ENCODE peak calls at places on chromosome 16, in four cellular contexts. One of them, this sample, is unnamed.
A peak's percentile ranks its signal among the peaks of the same experiment; 100 is the strongest.

GRCh38 chr16:2178321-2179106 is 17.9 kb downstream of the CASKIN1 start:
- DNase-seq in mesenchymal stem cell: no peak
- DNase-seq in WERI-Rb-1: no peak
- DNase-seq in upper lobe of left lung: no peak
- DNase-seq in this sample: no peak

GRCh38 chr16:12345349-12345748 is 368.8 kb downstream of the SNX29 start:
- DNase-seq in WERI-Rb-1: no peak
- DNase-seq in mesenchymal stem cell: no peak
- DNase-seq in upper lobe of left lung: no peak
- DNase-seq in this sample: no peak

GRCh38 chr16:15052747-15053476 is 3.0 kb downstream of the NTAN1 start:
- DNase-seq in WERI-Rb-1: no peak
- DNase-seq in upper lobe of left lung: no peak
- DNase-seq in mesenchymal stem cell: no peak
- DNase-seq in this sample: no peak

GRCh38 chr16:87570938-87571867 is 31.1 kb upstream of the JPH3 start:
- DNase-seq in upper lobe of left lung: peak; percentile 69
- DNase-seq in mesenchymal stem cell: peak; percentile 75
- DNase-seq in WERI-Rb-1: peak; percentile 72
- DNase-seq in this sample: no peak

GRCh38 chr16:67040906-67041305 is 12.0 kb downstream of the CBFB start:
- DNase-seq in mesenchymal stem cell: no peak
- DNase-seq in WERI-Rb-1: no peak
- DNase-seq in upper lobe of left lung: no peak
- DNase-seq in this sample: no peak

GRCh38 chr16:55437627-55438026 is 41.4 kb upstream of the MMP2 start:
- DNase-seq in upper lobe of left lung: no peak
- DNase-seq in mesenchymal stem cell: no peak
- DNase-seq in WERI-Rb-1: no peak
- DNase-seq in this sample: no peak

GRCh38 chr16:50841081-50841886 is 99.4 kb downstream of the CYLD start:
- DNase-seq in WERI-Rb-1: no peak
- DNase-seq in upper lobe of left lung: no peak
- DNase-seq in mesenchymal stem cell: no peak
- DNase-seq in this sample: peak; percentile 14

GRCh38 chr16:27286446-27286845 is 17.9 kb upstream of the NSMCE1 start:
- DNase-seq in upper lobe of left lung: peak; percentile 32
- DNase-seq in WERI-Rb-1: no peak
- DNase-seq in mesenchymal stem cell: peak; percentile 80
- DNase-seq in this sample: no peak

GRCh38 chr16:11500720-11501346 is 85.9 kb downstream of the LITAF start:
- DNase-seq in WERI-Rb-1: no peak
- DNase-seq in mesenchymal stem cell: no peak
- DNase-seq in upper lobe of left lung: no peak
- DNase-seq in this sample: no peak

GRCh38 chr16:87963400-87963799 is 12.2 kb downstream of the BANP start:
- DNase-seq in WERI-Rb-1: no peak
- DNase-seq in upper lobe of left lung: peak; percentile 45
- DNase-seq in mesenchymal stem cell: peak; percentile 78
- DNase-seq in this sample: peak; percentile 43

GRCh38 chr16:57147381-57148191 is 38.3 kb downstream of the PSME3IP1 start:
- DNase-seq in WERI-Rb-1: no peak
- DNase-seq in upper lobe of left lung: peak; percentile 20
- DNase-seq in mesenchymal stem cell: no peak
- DNase-seq in this sample: no peak

GRCh38 chr16:57643166-57643813 is 14.9 kb downstream of the ADGRG1 start:
- DNase-seq in mesenchymal stem cell: peak; percentile 37
- DNase-seq in upper lobe of left lung: peak; percentile 61
- DNase-seq in WERI-Rb-1: no peak
- DNase-seq in this sample: no peak

GRCh38 chr16:30371248-30371816 is 1.0 kb upstream of the TBC1D10B start:
- DNase-seq in mesenchymal stem cell: no peak
- DNase-seq in WERI-Rb-1: no peak
- DNase-seq in upper lobe of left lung: no peak
- DNase-seq in this sample: no peak
- H3K27ac ChIP-seq in mesenchymal stem cell: peak overlapping the region; percentile 83
- H3K27ac ChIP-seq in WERI-Rb-1: peak overlapping the region; percentile 90
- H3K27ac ChIP-seq in upper lobe of left lung: peak overlapping the region; percentile 92
- H3K27ac ChIP-seq in this sample: peak overlapping the region; percentile 59

DNA sequence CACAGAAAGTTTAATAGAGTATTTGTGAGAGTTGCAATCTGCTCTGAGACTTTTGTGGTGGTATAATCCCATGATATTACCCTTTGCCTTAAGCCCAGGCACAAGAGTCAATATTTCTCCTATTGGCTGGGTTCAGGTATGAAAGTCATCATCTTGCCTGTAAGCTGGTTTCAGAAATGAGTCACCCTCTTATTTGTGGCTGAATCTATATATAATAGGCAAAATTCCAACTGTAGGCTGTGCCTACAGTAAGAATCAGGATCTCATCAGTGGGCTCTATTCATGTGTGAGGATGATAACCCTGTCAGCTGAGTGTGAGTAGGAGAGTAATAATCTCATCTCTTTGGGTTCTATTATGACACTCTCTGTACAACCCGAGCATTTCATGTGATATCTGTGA is 2103.1 kb downstream of the TP53TG3F start:
- DNase-seq in WERI-Rb-1: no peak
- DNase-seq in upper lobe of left lung: no peak
- DNase-seq in mesenchymal stem cell: no peak
- DNase-seq in this sample: no peak
- H3K9me3 ChIP-seq in WERI-Rb-1: no peaks in the 10 kb centered on the region
- H3K9me3 ChIP-seq in upper lobe of left lung: no peaks in the 10 kb centered on the region
- H3K9me3 ChIP-seq in mesenchymal stem cell: peaks cover 2% of the 10 kb centered on the region
- H3K9me3 ChIP-seq in this sample: no peaks in the 10 kb centered on the region

GRCh38 chr16:22195445-22195694 is 10.7 kb upstream of the EEF2K start:
- DNase-seq in mesenchymal stem cell: no peak
- DNase-seq in WERI-Rb-1: no peak
- DNase-seq in upper lobe of left lung: no peak
- DNase-seq in this sample: no peak

GRCh38 chr16:22195695-22196558 is 10.2 kb upstream of the EEF2K start:
- DNase-seq in upper lobe of left lung: peak; percentile 93
- DNase-seq in WERI-Rb-1: peak; percentile 84
- DNase-seq in mesenchymal stem cell: peak; percentile 92
- DNase-seq in this sample: peak; percentile 88

GRCh38 chr16:22193134-22193411 is 13.0 kb upstream of the EEF2K start:
- DNase-seq in mesenchymal stem cell: no peak
- DNase-seq in upper lobe of left lung: no peak
- DNase-seq in WERI-Rb-1: no peak
- DNase-seq in this sample: no peak

GRCh38 chr16:22192261-22193133 is 13.6 kb upstream of the EEF2K start:
- DNase-seq in WERI-Rb-1: peak; percentile 25
- DNase-seq in upper lobe of left lung: peak; percentile 94
- DNase-seq in mesenchymal stem cell: peak; percentile 83
- DNase-seq in this sample: peak; percentile 85

GRCh38 chr16:22194707-22195444 is 11.2 kb upstream of the EEF2K start:
- DNase-seq in mesenchymal stem cell: no peak
- DNase-seq in WERI-Rb-1: no peak
- DNase-seq in upper lobe of left lung: no peak
- DNase-seq in this sample: no peak
- H3K27ac ChIP-seq in mesenchymal stem cell: no peak overlapping the region
- H3K27ac ChIP-seq in WERI-Rb-1: no peak overlapping the region
- H3K27ac ChIP-seq in upper lobe of left lung: peak overlapping the region; percentile 84
- H3K27ac ChIP-seq in this sample: peak overlapping the region; percentile 67

DNA sequence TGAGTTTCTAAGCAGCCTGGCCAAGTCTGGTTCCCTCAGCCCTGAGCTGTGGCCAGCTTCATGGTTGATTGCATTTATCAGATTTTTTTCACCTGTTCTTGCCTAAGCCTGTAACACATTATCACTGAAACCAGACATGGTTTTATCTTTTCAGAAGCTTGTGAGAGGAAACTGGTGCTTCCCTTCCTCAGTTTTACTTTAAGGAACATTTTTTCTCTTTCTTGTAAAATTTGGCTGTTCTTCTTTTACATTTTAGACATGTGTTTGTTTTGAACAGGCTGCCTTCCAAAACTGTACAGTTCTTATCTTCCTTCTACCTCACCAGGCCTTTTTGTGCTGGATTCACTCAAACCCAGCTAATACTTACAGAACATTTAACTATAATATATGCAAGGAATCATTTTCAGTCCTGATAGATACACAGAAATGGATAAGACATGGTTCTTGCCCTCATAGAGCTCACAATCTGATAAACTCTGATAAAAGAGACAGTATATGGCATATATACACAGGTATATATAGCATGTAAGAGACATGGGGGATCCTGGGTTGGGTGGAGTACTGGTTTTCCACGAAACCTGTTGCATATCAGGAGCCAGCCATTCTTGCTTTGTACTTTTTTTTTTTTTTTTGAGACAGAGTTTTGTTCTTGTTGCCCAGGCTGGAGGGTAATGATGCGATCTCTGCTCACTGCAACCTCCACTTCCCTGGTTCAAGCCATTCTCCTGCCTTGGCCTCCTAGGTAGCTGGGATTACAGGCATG is 44.5 kb downstream of the ZNRF1 start:
- DNase-seq in WERI-Rb-1: peak; percentile 18
- DNase-seq in upper lobe of left lung: no peak
- DNase-seq in mesenchymal stem cell: no peak
- DNase-seq in this sample: no peak
- H3K9me3 ChIP-seq in WERI-Rb-1: no peaks in the 10 kb centered on the region
- H3K9me3 ChIP-seq in upper lobe of left lung: peaks cover under 1% of the 10 kb centered on the region
- H3K9me3 ChIP-seq in mesenchymal stem cell: peaks cover 3% of the 10 kb centered on the region
- H3K9me3 ChIP-seq in this sample: no peaks in the 10 kb centered on the region

GRCh38 chr16:89317101-89317671 is 99.7 kb downstream of the ZNF778 start:
- DNase-seq in mesenchymal stem cell: no peak
- DNase-seq in upper lobe of left lung: peak; percentile 41
- DNase-seq in WERI-Rb-1: no peak
- DNase-seq in this sample: no peak
- H3K27ac ChIP-seq in mesenchymal stem cell: peak overlapping the region; percentile 77
- H3K27ac ChIP-seq in upper lobe of left lung: peak overlapping the region; percentile 59
- H3K27ac ChIP-seq in WERI-Rb-1: no peak overlapping the region
- H3K27ac ChIP-seq in this sample: peak overlapping the region; percentile 93

GRCh38 chr16:3408561-3409197 is 7.7 kb downstream of the ZNF174 start:
- DNase-seq in WERI-Rb-1: no peak
- DNase-seq in upper lobe of left lung: no peak
- DNase-seq in mesenchymal stem cell: no peak
- DNase-seq in this sample: no peak
- H3K9me3 ChIP-seq in WERI-Rb-1: peaks cover 32% of the 10 kb centered on the region
- H3K9me3 ChIP-seq in upper lobe of left lung: peaks cover 81% of the 10 kb centered on the region
- H3K9me3 ChIP-seq in mesenchymal stem cell: peaks cover 94% of the 10 kb centered on the region
- H3K9me3 ChIP-seq in this sample: peaks cover 93% of the 10 kb centered on the region

GRCh38 chr16:82302007-82302733 is 132.1 kb upstream of the MPHOSPH6 start:
- DNase-seq in upper lobe of left lung: no peak
- DNase-seq in WERI-Rb-1: peak; percentile 9
- DNase-seq in mesenchymal stem cell: no peak
- DNase-seq in this sample: no peak

GRCh38 chr16:82301108-82301755 is 131.2 kb upstream of the MPHOSPH6 start:
- DNase-seq in upper lobe of left lung: no peak
- DNase-seq in WERI-Rb-1: no peak
- DNase-seq in mesenchymal stem cell: no peak
- DNase-seq in this sample: no peak

GRCh38 chr16:82298472-82298871 is 128.4 kb upstream of the MPHOSPH6 start:
- DNase-seq in upper lobe of left lung: no peak
- DNase-seq in WERI-Rb-1: no peak
- DNase-seq in mesenchymal stem cell: no peak
- DNase-seq in this sample: no peak

GRCh38 chr16:82295306-82296201 is 125.5 kb upstream of the MPHOSPH6 start:
- DNase-seq in mesenchymal stem cell: no peak
- DNase-seq in WERI-Rb-1: no peak
- DNase-seq in upper lobe of left lung: no peak
- DNase-seq in this sample: no peak

GRCh38 chr16:82300374-82300936 is 130.4 kb upstream of the MPHOSPH6 start:
- DNase-seq in upper lobe of left lung: no peak
- DNase-seq in WERI-Rb-1: no peak
- DNase-seq in mesenchymal stem cell: no peak
- DNase-seq in this sample: no peak
- H3K27ac ChIP-seq in upper lobe of left lung: no peak overlapping the region
- H3K27ac ChIP-seq in WERI-Rb-1: no peak overlapping the region
- H3K27ac ChIP-seq in mesenchymal stem cell: no peak overlapping the region
- H3K27ac ChIP-seq in this sample: no peak overlapping the region

GRCh38 chr16:85543536-85543935 is 69.6 kb upstream of the GSE1 start:
- DNase-seq in WERI-Rb-1: no peak
- DNase-seq in mesenchymal stem cell: no peak
- DNase-seq in upper lobe of left lung: no peak
- DNase-seq in this sample: no peak

GRCh38 chr16:85542548-85542927 is 70.6 kb upstream of the GSE1 start:
- DNase-seq in WERI-Rb-1: peak; percentile 53
- DNase-seq in upper lobe of left lung: peak; percentile 46
- DNase-seq in mesenchymal stem cell: no peak
- DNase-seq in this sample: no peak

GRCh38 chr16:85543998-85544397 is 69.1 kb upstream of the GSE1 start:
- DNase-seq in mesenchymal stem cell: no peak
- DNase-seq in WERI-Rb-1: no peak
- DNase-seq in upper lobe of left lung: no peak
- DNase-seq in this sample: no peak

GRCh38 chr16:85541181-85541580 is 71.9 kb upstream of the GSE1 start:
- DNase-seq in mesenchymal stem cell: no peak
- DNase-seq in upper lobe of left lung: no peak
- DNase-seq in WERI-Rb-1: no peak
- DNase-seq in this sample: no peak

GRCh38 chr16:85541619-85542547 is 71.2 kb upstream of the GSE1 start:
- DNase-seq in mesenchymal stem cell: no peak
- DNase-seq in upper lobe of left lung: no peak
- DNase-seq in WERI-Rb-1: peak; percentile 76
- DNase-seq in this sample: no peak
- H3K9me3 ChIP-seq in mesenchymal stem cell: peaks cover 8% of the 10 kb centered on the region
- H3K9me3 ChIP-seq in upper lobe of left lung: peaks cover 3% of the 10 kb centered on the region
- H3K9me3 ChIP-seq in WERI-Rb-1: peaks cover 4% of the 10 kb centered on the region
- H3K9me3 ChIP-seq in this sample: peaks cover 8% of the 10 kb centered on the region

GRCh38 chr16:77431131-77431670 is 3.6 kb downstream of the ADAMTS18 start:
- DNase-seq in upper lobe of left lung: no peak
- DNase-seq in WERI-Rb-1: no peak
- DNase-seq in mesenchymal stem cell: no peak
- DNase-seq in this sample: no peak

GRCh38 chr16:77434022-77434364 is 841 bp downstream of the ADAMTS18 start:
- DNase-seq in WERI-Rb-1: no peak
- DNase-seq in upper lobe of left lung: no peak
- DNase-seq in mesenchymal stem cell: no peak
- DNase-seq in this sample: no peak

GRCh38 chr16:77432264-77432663 is 2.6 kb downstream of the ADAMTS18 start:
- DNase-seq in WERI-Rb-1: no peak
- DNase-seq in mesenchymal stem cell: no peak
- DNase-seq in upper lobe of left lung: no peak
- DNase-seq in this sample: no peak

GRCh38 chr16:77433146-77433545 is 1.7 kb downstream of the ADAMTS18 start:
- DNase-seq in mesenchymal stem cell: no peak
- DNase-seq in WERI-Rb-1: no peak
- DNase-seq in upper lobe of left lung: no peak
- DNase-seq in this sample: no peak

DNA sequence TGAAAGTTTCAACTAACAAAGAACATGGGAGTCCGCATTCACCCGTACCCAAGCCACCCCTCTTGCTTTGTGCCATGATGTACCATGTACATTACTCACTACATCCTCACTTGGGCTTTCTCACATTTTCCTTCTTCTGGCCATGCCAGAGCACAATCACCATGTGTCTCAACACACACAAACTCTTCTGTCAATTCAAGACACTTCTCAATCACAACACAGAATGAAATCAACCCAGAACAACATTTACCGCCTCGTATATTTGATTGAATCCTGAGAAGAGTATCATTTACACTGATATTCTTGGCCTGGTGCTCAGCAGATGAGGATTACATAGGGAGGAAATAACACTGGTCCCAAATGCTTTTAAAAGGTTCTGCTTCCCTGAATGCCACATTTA is 4.5 kb downstream of the ADAMTS18 start:
- DNase-seq in WERI-Rb-1: no peak
- DNase-seq in mesenchymal stem cell: no peak
- DNase-seq in upper lobe of left lung: no peak
- DNase-seq in this sample: no peak
- H3K27ac ChIP-seq in WERI-Rb-1: no peak overlapping the region
- H3K27ac ChIP-seq in mesenchymal stem cell: no peak overlapping the region
- H3K27ac ChIP-seq in upper lobe of left lung: no peak overlapping the region
- H3K27ac ChIP-seq in this sample: no peak overlapping the region

This sample was measured in CD4-positive, alpha-beta T cell.